ENCODE peak calls at places on chromosomes 7 and 10, in five cellular contexts. O, F, H, X and L are unnamed samples.

GRCh38 chr7:69620063-69620462 is 21.8 kb downstream of the AUTS2 start:
- DNase-seq in X (no peak), F (no peak), O (no peak), H (no peak), L (no peak)

GRCh38 chr10:63738410-63738809 is 217.2 kb downstream of the REEP3 start:
- DNase-seq in X (no peak), F (peak), O (peak), H (peak), L (no peak)

GRCh38 chr7:140160308-140160707 is 16.5 kb downstream of the KDM7A start:
- DNase-seq in H (no peak), X (no peak), F (no peak), O (no peak), L (no peak)

GRCh38 chr7:116465125-116465524 is 34.4 kb upstream of the CAV2 start:
- DNase-seq in O (peak), X (no peak), H (no peak), F (no peak), L (no peak)

GRCh38 chr7:51455948-51456347 is 139.3 kb upstream of the COBL start:
- DNase-seq in X (no peak), H (no peak), O (no peak), F (no peak), L (no peak)

GRCh38 chr7:17376595-17376994 is 78.1 kb downstream of the AHR start:
- DNase-seq in H (no peak), X (no peak), O (no peak), F (no peak), L (no peak)

GRCh38 chr10:133114726-133115452 is 27.2 kb downstream of the ADGRA1 start:
- DNase-seq in O (no peak), X (no peak), H (no peak), F (no peak), L (no peak)

GRCh38 chr10:131692686-131693334 is 208.0 kb upstream of the PPP2R2D start:
- DNase-seq in F (no peak), H (no peak), X (no peak), O (no peak), L (no peak)

GRCh38 chr10:76649723-76650127 is 987.9 kb downstream of the KCNMA1 start:
- DNase-seq in O (peak), X (peak), H (no peak), F (peak), L (no peak)

GRCh38 chr7:128361463-128362441 is at the start of gene PRRT4:
- DNase-seq in O (peak), H (peak), X (no peak), F (no peak), L (no peak)
- TF ChIP-seq POLR2A in O (no peak), H (no peak), X (no peak), F (no peak), L (no peak)

GRCh38 chr10:102457591-102458150 is 6.3 kb upstream of the C10orf95 start:
- DNase-seq in X (no peak), H (no peak), O (no peak), F (no peak), L (no peak)

GRCh38 chr10:102463983-102464382 is 12.6 kb upstream of the C10orf95 start:
- DNase-seq in H (no peak), F (no peak), X (no peak), O (no peak), L (no peak)

GRCh38 chr10:102462512-102463054 is 11.2 kb upstream of the C10orf95 start:
- DNase-seq in H (no peak), O (no peak), X (no peak), F (no peak), L (no peak)

GRCh38 chr10:102460836-102461186 is 9.5 kb upstream of the C10orf95 start:
- DNase-seq in O (no peak), X (no peak), F (no peak), H (no peak), L (no peak)

GRCh38 chr10:102461187-102462054 is 10.1 kb upstream of the C10orf95 start:
- DNase-seq in F (peak), X (peak), O (peak), H (peak), L (peak)
- TF ChIP-seq POLR2A in F (peak), X (no peak), O (peak), H (no peak), L (no peak)

GRCh38 chr7:1231214-1232102 is 1.2 kb upstream of the UNCX start:
- DNase-seq in F (no peak), H (no peak), X (no peak), O (no peak), L (no peak)

GRCh38 chr7:1230411-1231213 is 2.1 kb upstream of the UNCX start:
- DNase-seq in X (no peak), F (no peak), H (no peak), O (no peak), L (no peak)

GRCh38 chr7:1228535-1229333 is 3.9 kb upstream of the UNCX start:
- DNase-seq in X (no peak), F (no peak), H (no peak), O (no peak), L (no peak)

GRCh38 chr7:1229334-1229935 is 3.2 kb upstream of the UNCX start:
- DNase-seq in O (no peak), X (no peak), F (no peak), H (no peak), L (no peak)

GRCh38 chr7:1229956-1230355 is 2.7 kb upstream of the UNCX start:
- DNase-seq in F (no peak), H (no peak), X (no peak), O (no peak), L (no peak)
- TF ChIP-seq POLR2A in F (no peak), H (no peak), X (no peak), O (no peak), L (no peak)

GRCh38 chr10:61454541-61454940 is 1.4 kb upstream of the TMEM26 start:
- DNase-seq in F (no peak), O (no peak), X (no peak), H (no peak), L (no peak)
- TF ChIP-seq POLR2A in F (no peak), O (no peak), X (no peak), H (no peak), L (no peak)

GRCh38 chr7:36039671-36040070 is 113.4 kb upstream of the EEPD1 start:
- DNase-seq in H (no peak), X (no peak), O (no peak), F (no peak), L (no peak)

GRCh38 chr7:36039243-36039642 is 113.8 kb upstream of the EEPD1 start:
- DNase-seq in F (no peak), O (no peak), H (no peak), X (no peak), L (no peak)

GRCh38 chr7:36038063-36038721 is 114.9 kb upstream of the EEPD1 start:
- DNase-seq in O (no peak), H (no peak), F (no peak), X (no peak), L (no peak)

GRCh38 chr7:36036590-36036989 is 116.5 kb upstream of the EEPD1 start:
- DNase-seq in H (no peak), X (no peak), F (no peak), O (peak), L (no peak)

GRCh38 chr7:36037121-36037662 is 115.9 kb upstream of the EEPD1 start:
- DNase-seq in O (peak), H (no peak), X (no peak), F (no peak), L (peak)
- TF ChIP-seq POLR2A in O (no peak), H (no peak), X (no peak), F (no peak), L (no peak)

DNA sequence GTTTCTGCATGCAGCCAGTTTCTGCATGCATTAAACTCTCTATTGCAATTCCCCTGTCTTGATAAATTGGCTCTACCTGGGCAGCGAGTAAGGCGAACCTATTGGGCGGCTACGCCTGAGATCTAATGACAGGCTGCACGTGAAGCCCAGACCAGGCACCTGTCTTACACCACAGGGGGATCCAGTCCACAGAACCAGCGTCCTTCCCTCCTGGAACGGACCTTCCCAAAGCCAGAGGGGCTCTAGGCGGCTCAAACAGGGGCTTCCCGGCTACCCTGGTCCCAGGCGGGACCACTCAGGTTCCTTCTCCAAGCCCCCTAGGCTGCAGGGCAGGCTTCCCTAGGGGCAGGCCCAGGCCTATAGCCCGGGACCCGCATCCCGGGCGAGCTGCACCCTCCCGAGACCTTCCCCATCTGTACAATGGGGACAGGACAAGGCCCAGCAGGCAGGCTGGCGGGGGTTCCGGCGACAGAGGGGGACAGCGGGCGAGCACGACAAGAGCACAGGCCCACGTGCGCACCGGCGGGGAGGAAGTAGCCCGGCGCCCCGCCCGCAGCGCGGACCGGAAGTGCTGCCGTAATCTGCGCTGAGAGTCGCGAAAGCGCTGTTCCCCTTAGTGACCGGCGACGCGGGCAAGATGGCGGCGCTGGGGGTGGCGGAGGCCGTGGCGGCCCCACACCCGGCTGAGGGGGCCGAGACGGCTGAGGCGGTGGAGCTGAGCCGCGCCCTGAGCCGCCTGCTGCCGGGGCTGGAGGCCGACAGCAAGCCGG is at the start of gene DNAAF5:
- DNase-seq in H (peak), O (peak), F (peak), X (peak), L (peak)
- TF ChIP-seq POLR2A in H (no peak), O (peak), F (peak), X (no peak), L (peak)

GRCh38 chr7:100015232-100016208 is at the start of gene ZKSCAN1:
- DNase-seq in O (peak), H (peak), F (peak), X (peak), L (peak)
- TF ChIP-seq POLR2A in O (peak), H (peak), F (peak), X (peak), L (peak)

DNA sequence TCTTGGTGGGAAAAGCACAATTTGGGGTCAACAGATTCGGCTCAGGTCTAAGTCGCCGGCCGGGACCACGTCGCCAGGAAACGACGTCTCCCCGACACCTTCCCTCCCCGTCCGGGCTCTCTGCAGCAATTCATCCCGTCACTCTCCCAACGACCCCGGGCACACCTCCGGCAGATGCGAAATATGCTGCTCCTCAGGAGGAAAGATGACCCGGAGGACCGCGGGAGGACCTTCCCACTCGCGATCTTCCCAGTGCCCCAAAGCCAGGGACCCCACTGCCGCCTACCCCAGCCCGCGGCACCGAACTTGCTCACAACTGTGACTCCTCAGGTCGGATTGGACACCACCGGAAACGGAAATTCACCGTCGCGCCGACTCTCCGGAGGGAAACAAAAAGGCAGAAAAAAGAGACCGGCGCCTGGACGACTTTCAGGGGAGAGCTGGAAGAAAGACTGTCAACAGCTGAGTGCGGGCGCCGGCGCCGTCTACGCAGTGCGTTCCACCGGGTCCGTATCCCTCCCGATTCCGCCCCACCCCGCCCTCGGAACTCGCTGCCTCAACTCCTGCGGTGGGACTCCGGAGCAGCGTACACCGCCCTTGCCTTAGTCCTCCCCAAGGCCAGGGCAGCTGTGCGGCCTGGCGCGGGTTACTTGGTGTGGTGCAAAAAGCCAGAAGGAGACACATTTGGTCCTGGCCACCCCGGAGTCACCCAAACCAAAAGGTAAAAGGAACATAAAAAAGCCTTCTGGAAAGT is 13.8 kb upstream of the SEC24C start:
- DNase-seq in F (peak), X (peak), H (peak), O (peak), L (peak)
- TF ChIP-seq POLR2A in F (peak), X (no peak), H (peak), O (peak), L (peak)

GRCh38 chr7:128410092-128410665 is 397 bp upstream of the IMPDH1 start:
- DNase-seq in H (no peak), O (peak), X (no peak), F (peak), L (peak)
- TF ChIP-seq POLR2A in H (peak), O (no peak), X (peak), F (no peak), L (no peak)

DNA sequence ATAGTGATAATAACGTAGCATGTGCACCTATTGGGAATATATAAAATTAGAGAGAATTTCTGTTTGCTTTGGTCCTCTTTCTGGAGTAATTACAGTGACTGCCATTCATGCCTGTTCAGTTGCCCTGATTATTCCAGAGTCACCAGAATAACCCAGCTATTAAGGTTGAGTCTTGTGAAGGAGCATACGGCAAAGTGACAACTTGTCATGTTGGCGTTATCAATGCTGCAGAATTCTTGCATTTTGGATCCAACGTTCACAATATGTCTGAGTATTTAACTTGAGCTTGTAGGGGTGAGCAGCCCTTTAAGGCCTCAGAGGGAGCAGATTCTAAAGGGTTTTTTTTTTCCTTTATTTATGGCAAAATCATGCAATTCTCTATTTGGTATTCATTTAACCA is 419.5 kb upstream of the MGMT start:
- DNase-seq in H (no peak), O (no peak), F (no peak), X (no peak), L (no peak)
- TF ChIP-seq POLR2A in H (no peak), O (no peak), F (no peak), X (no peak), L (no peak)